ENCODE peak calls at places on chromosomes 3 and 15, in eight cellular contexts. X is spleen, T is HepG2, C is endothelial cell of umbilical vein, J is Panc1, I is GM23338, Z is transverse colon, E is GM12878. N is an unnamed sample.
A peak's percentile ranks its signal among the peaks of the same experiment; 100 is the strongest.

GRCh38 chr15:37166402-37166801 is 66.1 kb upstream of the MEIS2 start:
- DNase-seq in J (no peak), E (no peak), I (no peak), T (no peak), C (no peak), Z (no peak), X (no peak), N (no peak)

GRCh38 chr3:127454968-127455367 is 135.6 kb downstream of the TPRA1 start:
- DNase-seq in J (no peak), Z (no peak), I (no peak), X (peak; percentile 41), E (no peak), T (no peak), C (no peak), N (peak; percentile 35)

GRCh38 chr3:132006605-132007204 is 28.1 kb downstream of the CPNE4 start:
- DNase-seq in C (peak; percentile 50), I (peak; percentile 68), T (peak; percentile 25), X (no peak), E (no peak), Z (peak; percentile 12), J (peak; percentile 33), N (no peak)

GRCh38 chr3:8519156-8519555 is 17.5 kb downstream of the LMCD1 start:
- DNase-seq in I (no peak), T (no peak), E (no peak), Z (no peak), C (no peak), J (no peak), X (no peak), N (no peak)

GRCh38 chr3:150172356-150172755 is 201.7 kb upstream of the PFN2 start:
- DNase-seq in Z (no peak), T (no peak), C (no peak), X (no peak), I (no peak), E (no peak), J (no peak), N (no peak)

GRCh38 chr15:61794881-61795280 is 265.4 kb downstream of the VPS13C start:
- DNase-seq in T (no peak), Z (no peak), J (no peak), E (no peak), X (no peak), I (no peak), C (no peak), N (no peak)

GRCh38 chr3:72673011-72673771 is 175.1 kb downstream of the SHQ1 start:
- DNase-seq in C (no peak), I (no peak), X (peak; percentile 63), E (no peak), T (no peak), J (no peak), Z (no peak), N (no peak)

GRCh38 chr15:48112242-48112641 is 8.5 kb upstream of the SLC24A5 start:
- DNase-seq in X (no peak), E (no peak), J (no peak), I (peak; percentile 82), T (peak; percentile 16), C (peak; percentile 49), Z (no peak), N (no peak)

GRCh38 chr3:65703820-65704219 is 334.9 kb downstream of the MAGI1 start:
- DNase-seq in E (no peak), T (no peak), J (no peak), X (no peak), I (no peak), Z (no peak), C (no peak), N (no peak)

GRCh38 chr3:117059054-117059989 is 349.7 kb downstream of the TUSC7 start:
- DNase-seq in J (no peak), I (peak; percentile 85), Z (no peak), C (peak; percentile 22), T (peak; percentile 10), E (no peak), X (no peak), N (no peak)

GRCh38 chr3:69649713-69650419 is 89.4 kb upstream of the MITF start:
- DNase-seq in T (no peak), Z (no peak), I (no peak), C (peak; percentile 75), J (no peak), X (no peak), E (no peak), N (no peak)

GRCh38 chr3:84978833-84979232 is 20.0 kb downstream of the CADM2 start:
- DNase-seq in I (no peak), T (no peak), E (no peak), C (no peak), X (no peak), J (no peak), Z (no peak), N (no peak)

GRCh38 chr3:9260305-9260704 is 10.9 kb upstream of the SRGAP3 start:
- DNase-seq in J (no peak), C (no peak), Z (no peak), I (peak; percentile 20), E (no peak), T (no peak), X (no peak), N (no peak)

GRCh38 chr15:67100124-67100791 is 34.9 kb downstream of the SMAD3 start:
- DNase-seq in T (no peak), I (no peak), Z (no peak), E (no peak), J (no peak), X (no peak), C (no peak), N (no peak)

GRCh38 chr15:67096536-67097294 is 31.3 kb downstream of the SMAD3 start:
- DNase-seq in E (no peak), X (no peak), J (no peak), Z (no peak), I (no peak), T (no peak), C (no peak), N (no peak)

GRCh38 chr15:67097893-67098740 is 32.7 kb downstream of the SMAD3 start:
- DNase-seq in Z (peak; percentile 48), I (no peak), C (no peak), X (no peak), T (no peak), J (no peak), E (no peak), N (peak; percentile 80)

GRCh38 chr15:67097424-67097823 is 32.0 kb downstream of the SMAD3 start:
- DNase-seq in Z (no peak), J (no peak), C (no peak), I (no peak), E (no peak), T (no peak), X (no peak), N (no peak)

GRCh38 chr15:67098768-67099282 is 33.4 kb downstream of the SMAD3 start:
- DNase-seq in E (no peak), T (peak; percentile 90), Z (no peak), X (no peak), J (no peak), C (no peak), I (no peak), N (no peak)
- H3K4me3 ChIP-seq in E (no peak overlapping the region), T (no peak overlapping the region), Z (no peak overlapping the region), X (no peak overlapping the region), J (peak overlapping the region; percentile 19), C (no peak overlapping the region), I (no peak overlapping the region), N (no peak overlapping the region)

GRCh38 chr15:60744826-60745225 is 265.9 kb upstream of the ICE2 start:
- DNase-seq in X (no peak), C (no peak), I (no peak), E (no peak), T (no peak), Z (no peak), J (no peak), N (peak; percentile 74)

GRCh38 chr15:60740231-60740630 is 261.3 kb upstream of the ICE2 start:
- DNase-seq in E (no peak), J (no peak), I (no peak), T (no peak), Z (no peak), C (no peak), X (no peak), N (no peak)

GRCh38 chr15:60740787-60741354 is 261.9 kb upstream of the ICE2 start:
- DNase-seq in E (no peak), T (peak; percentile 34), I (no peak), J (no peak), X (no peak), C (no peak), Z (no peak), N (no peak)

GRCh38 chr15:60745469-60745971 is 266.6 kb upstream of the ICE2 start:
- DNase-seq in C (no peak), J (no peak), X (no peak), T (no peak), Z (peak; percentile 25), I (no peak), E (no peak), N (peak; percentile 93)
- TF ChIP-seq POLR2AphosphoS5 in C (no peak), J (no peak), X (no peak), T (no peak), Z (peak; percentile 73), I (no peak), E (no peak), N (peak; percentile 90)

DNA sequence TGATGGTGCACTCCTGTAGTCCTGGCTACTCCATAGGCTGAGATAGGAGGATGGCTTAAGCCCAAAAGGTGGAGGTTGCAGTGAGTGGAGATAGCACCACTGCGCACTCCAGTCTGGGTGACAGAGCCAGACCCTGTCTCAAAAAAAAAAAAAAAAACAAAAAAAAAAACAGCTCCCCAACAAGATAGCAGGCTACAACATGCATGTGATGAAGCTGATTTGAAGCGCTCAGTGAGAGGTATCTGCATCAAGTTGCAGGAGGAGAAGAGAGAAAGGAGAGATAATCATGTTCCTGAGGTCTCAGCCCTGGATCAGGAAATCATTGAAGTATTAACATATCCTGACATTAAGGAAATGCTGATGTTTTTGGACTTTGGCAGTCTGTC is 589 bp upstream of the PPCDC start:
- DNase-seq in I (no peak), J (no peak), E (no peak), T (no peak), X (no peak), C (no peak), Z (no peak), N (no peak)
- H3K4me3 ChIP-seq in I (no peak overlapping the region), J (no peak overlapping the region), E (no peak overlapping the region), T (no peak overlapping the region), X (no peak overlapping the region), C (no peak overlapping the region), Z (no peak overlapping the region), N (no peak overlapping the region)

GRCh38 chr3:57952208-57952631 is 56.0 kb upstream of the FLNB start:
- DNase-seq in X (peak; percentile 64), I (peak; percentile 81), E (no peak), C (peak; percentile 84), Z (no peak), J (no peak), T (peak; percentile 49), N (peak; percentile 95)

GRCh38 chr3:57949779-57950618 is 58.2 kb upstream of the FLNB start:
- DNase-seq in T (peak; percentile 38), C (peak; percentile 67), I (no peak), J (no peak), Z (no peak), E (no peak), X (peak; percentile 45), N (peak; percentile 70)

GRCh38 chr3:57952651-57953050 is 55.6 kb upstream of the FLNB start:
- DNase-seq in J (no peak), E (no peak), I (no peak), X (no peak), Z (no peak), T (no peak), C (no peak), N (no peak)

GRCh38 chr3:57949344-57949743 is 58.9 kb upstream of the FLNB start:
- DNase-seq in J (no peak), C (no peak), I (no peak), X (peak; percentile 59), Z (no peak), T (no peak), E (no peak), N (peak; percentile 40)

GRCh38 chr3:57951106-57951882 is 56.9 kb upstream of the FLNB start:
- DNase-seq in E (no peak), Z (peak; percentile 60), I (no peak), J (no peak), X (peak; percentile 78), T (peak; percentile 62), C (peak; percentile 95), N (peak; percentile 93)
- TF ChIP-seq POLR2AphosphoS5 in E (no peak), Z (peak; percentile 88), I (no peak), J (no peak), X (peak; percentile 68), T (no peak), C (peak; percentile 94), N (peak; percentile 83)